ENCODE peak calls at places on chromosome 1, in six cellular contexts. M, Z, Q, G, Y and N are unnamed samples.
A peak's percentile ranks its signal among the peaks of the same experiment; 100 is the strongest.

GRCh38 chr1:151284013-151284577 is 2.0 kb downstream of the ZNF687 start:
- DNase-seq in M (no peak), Z (no peak), Q (no peak), G (no peak), Y (no peak), N (no peak)

GRCh38 chr1:50930965-50931737 is 28.9 kb downstream of the FAF1 start:
- DNase-seq in M (no peak), Z (peak; percentile 48), Q (peak; percentile 19), G (no peak), Y (no peak), N (no peak)

GRCh38 chr1:225440380-225440957 is 12.6 kb upstream of the LBR start:
- DNase-seq in M (no peak), Z (no peak), Q (no peak), G (no peak), Y (no peak), N (no peak)

GRCh38 chr1:36346741-36347370 is 23.4 kb upstream of the EVA1B start:
- DNase-seq in M (no peak), Z (no peak), Q (no peak), G (no peak), Y (no peak), N (no peak)

GRCh38 chr1:21184266-21184665 is 7.6 kb upstream of the EIF4G3 start:
- DNase-seq in M (no peak), Z (no peak), Q (no peak), G (no peak), Y (no peak), N (no peak)

GRCh38 chr1:156744786-156745419 is 4.0 kb upstream of the MRPL24 start:
- DNase-seq in M (no peak), Z (no peak), Q (no peak), G (no peak), Y (no peak), N (no peak)

GRCh38 chr1:239174880-239175279 is 211.5 kb upstream of the CHRM3 start:
- DNase-seq in M (no peak), Z (no peak), Q (no peak), G (no peak), Y (no peak), N (no peak)

GRCh38 chr1:217522280-217522679 is 108.6 kb downstream of the GPATCH2 start:
- DNase-seq in M (no peak), Z (no peak), Q (no peak), G (no peak), Y (no peak), N (no peak)

GRCh38 chr1:47687618-47687940 is 249.7 kb downstream of the FOXD2 start:
- DNase-seq in M (peak; percentile 53), Z (peak; percentile 57), Q (no peak), G (no peak), Y (no peak), N (peak; percentile 33)

GRCh38 chr1:82398357-82398756 is 597.6 kb downstream of the ADGRL2 start:
- DNase-seq in M (no peak), Z (no peak), Q (no peak), G (no peak), Y (no peak), N (no peak)

GRCh38 chr1:46158312-46159281 is 16.3 kb upstream of the TSPAN1 start:
- DNase-seq in M (no peak), Z (peak; percentile 40), Q (no peak), G (no peak), Y (no peak), N (no peak)

GRCh38 chr1:46159516-46159915 is 15.4 kb upstream of the TSPAN1 start:
- DNase-seq in M (no peak), Z (no peak), Q (no peak), G (no peak), Y (no peak), N (no peak)

GRCh38 chr1:46157916-46158311 is 17.0 kb upstream of the TSPAN1 start:
- DNase-seq in M (no peak), Z (no peak), Q (no peak), G (no peak), Y (no peak), N (no peak)

DNA sequence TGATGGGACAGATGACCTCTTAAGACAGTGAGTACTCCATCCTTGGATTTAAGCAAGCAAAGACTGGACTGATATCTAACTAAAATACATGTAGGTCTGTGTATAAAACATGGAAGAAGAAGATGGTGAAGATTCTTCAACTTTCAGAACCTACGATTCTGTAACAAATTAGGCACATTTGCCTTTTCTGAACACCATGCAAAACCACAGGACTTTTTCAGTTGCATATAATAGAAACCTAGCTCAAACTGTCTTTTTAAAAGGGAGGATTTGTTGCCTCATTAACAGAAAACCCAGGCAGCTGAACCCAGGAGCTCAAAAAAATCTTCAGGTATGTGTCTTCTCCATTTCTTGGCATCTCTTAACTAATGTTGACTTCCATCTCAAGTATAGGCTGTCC is 14.7 kb upstream of the TSPAN1 start:
- DNase-seq in M (no peak), Z (no peak), Q (no peak), G (no peak), Y (no peak), N (no peak)
- H2BK5ac ChIP-seq in M (no peak overlapping the region), Z (no peak overlapping the region), Q (no peak overlapping the region), G (no peak overlapping the region), Y (no peak overlapping the region), N (no peak overlapping the region)

DNA sequence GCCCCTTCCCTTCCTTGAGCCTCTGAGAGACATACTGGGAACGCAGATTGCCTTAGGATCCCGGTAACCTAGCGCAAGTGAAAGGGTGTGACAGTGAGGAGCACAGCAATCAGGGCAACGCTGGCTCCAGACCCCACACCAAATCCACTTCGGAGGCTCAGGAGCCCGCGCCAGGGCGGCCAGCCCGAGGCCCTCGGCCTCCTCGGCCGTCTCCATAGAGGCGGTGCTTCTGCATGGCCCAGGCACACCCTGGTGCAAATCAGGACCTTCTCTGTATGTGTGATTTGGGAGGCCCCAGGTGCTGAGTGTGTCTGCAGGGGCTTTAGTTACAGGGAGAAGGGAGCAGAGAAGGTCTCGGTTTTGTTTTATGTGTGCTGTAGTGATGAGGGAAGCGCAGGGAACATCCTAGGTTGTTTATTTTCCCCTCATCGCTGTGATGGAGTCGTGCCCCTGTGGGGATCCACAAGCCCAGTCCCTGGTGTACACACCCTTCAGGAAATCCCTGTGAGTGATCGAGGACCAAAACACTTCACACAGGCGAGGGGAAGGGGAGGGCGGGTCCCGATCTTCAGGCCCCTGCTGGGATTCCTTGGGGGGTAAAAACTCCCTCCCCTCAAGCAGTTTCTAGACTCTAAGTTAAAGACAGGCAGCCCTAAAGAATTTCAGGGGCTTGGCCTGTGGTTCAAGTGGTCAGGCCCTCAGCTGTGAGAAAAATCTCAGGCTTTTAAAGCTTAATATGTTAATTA is 9.4 kb downstream of the KIAA1614 start:
- DNase-seq in M (no peak), Z (no peak), Q (no peak), G (no peak), Y (no peak), N (no peak)
- H2BK5ac ChIP-seq in M (peak overlapping the region; percentile 89), Z (no peak overlapping the region), Q (no peak overlapping the region), G (no peak overlapping the region), Y (no peak overlapping the region), N (no peak overlapping the region)

DNA sequence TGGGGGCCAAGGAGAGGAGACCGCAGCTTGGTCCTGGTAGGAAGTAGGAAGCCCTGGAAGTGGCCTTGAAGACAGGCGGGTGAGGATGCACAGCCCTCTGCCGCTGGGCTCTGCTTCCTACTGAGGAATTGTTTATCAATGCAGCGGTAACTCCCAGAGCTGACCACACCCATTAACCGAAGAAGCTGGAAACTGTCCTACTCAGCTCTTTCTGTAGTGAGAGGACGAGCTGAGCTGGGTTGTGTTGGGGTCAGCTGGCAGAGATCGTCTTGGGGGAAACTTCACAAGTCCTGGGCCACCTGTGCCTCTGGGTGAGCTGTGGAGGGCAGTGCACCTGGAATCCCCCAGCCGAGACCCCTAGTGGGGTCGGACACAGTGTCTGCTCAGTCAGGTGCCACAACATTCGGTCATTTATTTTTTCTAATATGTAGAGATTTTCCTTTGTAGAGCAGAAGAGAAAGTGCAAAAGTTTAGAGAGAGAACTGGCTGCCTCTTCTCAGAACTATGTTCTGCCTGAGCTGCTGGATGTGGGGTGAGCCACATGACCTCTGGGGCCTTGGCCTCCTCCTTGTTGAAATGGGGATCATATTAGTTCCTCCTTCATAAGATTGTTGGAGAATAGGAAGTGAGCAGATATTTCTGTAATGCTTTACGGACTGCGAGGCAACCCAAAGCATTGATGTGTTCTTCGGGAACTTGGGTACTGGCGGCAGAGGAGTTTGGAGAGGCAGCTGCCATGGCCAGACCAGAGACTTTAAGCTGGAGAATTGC is 3.6 kb downstream of the NECAP2 start:
- DNase-seq in M (no peak), Z (no peak), Q (no peak), G (peak; percentile 20), Y (no peak), N (no peak)
- H2BK5ac ChIP-seq in M (no peak overlapping the region), Z (no peak overlapping the region), Q (no peak overlapping the region), G (no peak overlapping the region), Y (no peak overlapping the region), N (no peak overlapping the region)

DNA sequence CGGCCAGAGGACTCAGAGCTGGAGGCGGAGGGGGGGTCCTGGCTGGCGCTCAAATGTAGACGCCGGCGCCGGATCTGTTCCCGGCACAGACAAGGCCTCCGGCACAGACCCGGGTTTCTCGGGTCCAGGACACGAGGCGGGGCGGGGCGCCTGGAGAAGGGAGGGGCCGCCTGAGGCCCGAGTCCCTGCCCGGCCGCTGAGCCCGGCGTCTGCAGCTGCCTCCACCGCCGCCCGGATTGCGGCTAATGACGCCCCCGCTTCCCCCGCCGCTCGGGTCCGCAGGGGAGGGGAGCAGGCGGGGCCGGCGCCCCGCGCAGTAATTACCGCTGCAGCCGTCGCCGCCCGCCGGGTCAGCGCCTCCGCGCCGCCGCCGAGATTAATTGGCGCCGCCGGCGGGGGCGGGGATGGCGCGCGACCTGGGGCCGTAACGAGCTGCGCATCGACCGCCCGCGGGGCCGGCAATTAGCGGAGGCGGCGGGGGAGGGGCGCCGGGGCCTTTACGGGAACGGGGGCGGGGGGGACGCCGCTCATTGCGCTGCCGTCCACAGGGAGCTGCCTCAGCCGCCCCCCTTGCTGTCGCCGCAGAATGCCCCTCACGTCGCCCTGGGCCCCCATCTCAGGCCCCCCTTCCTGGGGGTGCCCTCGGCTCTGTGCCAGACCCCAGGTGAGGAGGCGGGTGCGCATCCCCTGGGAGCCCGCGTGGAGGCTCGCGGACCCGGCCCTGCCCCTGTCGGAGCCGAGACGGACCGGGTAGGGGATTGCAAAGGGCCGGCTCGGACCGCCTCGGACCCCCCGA is 17.3 kb downstream of the NOC2L start:
- DNase-seq in M (peak; percentile 79), Z (peak; percentile 97), Q (peak; percentile 51), G (peak; percentile 85), Y (peak; percentile 54), N (peak; percentile 65)
- H2BK5ac ChIP-seq in M (no peak overlapping the region), Z (peak overlapping the region; percentile 76), Q (no peak overlapping the region), G (no peak overlapping the region), Y (peak overlapping the region; percentile 38), N (no peak overlapping the region)